ENCODE peak calls at places on chromosomes 5 and 9, in seven cellular contexts. P, Y, L, K, Q, J and C are unnamed samples.

GRCh38 chr5:22852807-22853670 is at the start of gene CDH12:
- DNase-seq in P (no peak), Y (no peak), L (no peak), K (peak; percentile 0), Q (no peak), J (no peak), C (peak; percentile 53)

GRCh38 chr5:119411935-119412623 is 40.2 kb upstream of the HSD17B4 start:
- DNase-seq in P (peak; percentile 85), Y (peak; percentile 56), L (peak; percentile 82), K (peak; percentile 82), Q (peak; percentile 89), J (peak; percentile 39), C (peak; percentile 69)

GRCh38 chr5:91177639-91178038 is 205.5 kb downstream of the ARRDC3 start:
- DNase-seq in P (no peak), Y (no peak), L (no peak), K (no peak), Q (no peak), J (no peak), C (no peak)

GRCh38 chr9:136249881-136250559 is 4.4 kb upstream of the QSOX2 start:
- DNase-seq in P (no peak), Y (no peak), L (peak; percentile 24), K (no peak), Q (no peak), J (no peak), C (peak; percentile 86)

GRCh38 chr5:86684222-86684621 is 66.5 kb downstream of the COX7C start:
- DNase-seq in P (peak; percentile 1), Y (no peak), L (no peak), K (no peak), Q (no peak), J (no peak), C (no peak)

GRCh38 chr9:123399803-123400378 is 43.9 kb downstream of the CRB2 start:
- DNase-seq in P (peak; percentile 13), Y (no peak), L (no peak), K (peak; percentile 28), Q (no peak), J (no peak), C (no peak)

GRCh38 chr5:72204946-72205345 is 97.7 kb downstream of the MAP1B start:
- DNase-seq in P (no peak), Y (no peak), L (peak; percentile 17), K (no peak), Q (no peak), J (no peak), C (no peak)

GRCh38 chr9:131752231-131752884 is 12.5 kb upstream of the RAPGEF1 start:
- DNase-seq in P (no peak), Y (no peak), L (no peak), K (no peak), Q (no peak), J (no peak), C (no peak)

GRCh38 chr9:137357166-137357565 is 55.1 kb upstream of the NRARP start:
- DNase-seq in P (no peak), Y (no peak), L (no peak), K (no peak), Q (no peak), J (no peak), C (no peak)

GRCh38 chr5:67021031-67021430 is 175.6 kb downstream of the CD180 start:
- DNase-seq in P (no peak), Y (no peak), L (no peak), K (no peak), Q (no peak), J (no peak), C (no peak)

GRCh38 chr5:74432240-74432639 is 208.3 kb downstream of the ENC1 start:
- DNase-seq in P (peak; percentile 15), Y (no peak), L (no peak), K (no peak), Q (no peak), J (no peak), C (peak; percentile 85)

GRCh38 chr5:111170279-111170678 is 53.9 kb upstream of the CAMK4 start:
- DNase-seq in P (no peak), Y (no peak), L (no peak), K (no peak), Q (no peak), J (no peak), C (no peak)

GRCh38 chr5:74919487-74919886 is 53.3 kb upstream of the FAM169A start:
- DNase-seq in P (peak; percentile 77), Y (no peak), L (peak; percentile 73), K (peak; percentile 49), Q (peak; percentile 78), J (no peak), C (no peak)

GRCh38 chr9:137749511-137749910 is 128.1 kb upstream of the CACNA1B start:
- DNase-seq in P (peak; percentile 54), Y (no peak), L (no peak), K (no peak), Q (no peak), J (no peak), C (no peak)

GRCh38 chr9:34271618-34272017 is 57.5 kb downstream of the KIF24 start:
- DNase-seq in P (no peak), Y (no peak), L (no peak), K (no peak), Q (no peak), J (no peak), C (no peak)

GRCh38 chr5:56565693-56566092 is 249.7 kb upstream of the MAP3K1 start:
- DNase-seq in P (no peak), Y (no peak), L (no peak), K (peak; percentile 50), Q (no peak), J (no peak), C (no peak)
- H3K4me3 ChIP-seq in P (no peak overlapping the region), Y (no peak overlapping the region), L (no peak overlapping the region), K (no peak overlapping the region), Q (no peak overlapping the region), J (no peak overlapping the region), C (no peak overlapping the region)

GRCh38 chr9:114088571-114089170 is 10.4 kb downstream of the KIF12 start:
- DNase-seq in P (no peak), Y (no peak), L (no peak), K (no peak), Q (no peak), J (no peak), C (peak; percentile 8)
- H3K4me3 ChIP-seq in P (no peak overlapping the region), Y (no peak overlapping the region), L (no peak overlapping the region), K (no peak overlapping the region), Q (no peak overlapping the region), J (no peak overlapping the region), C (no peak overlapping the region)

GRCh38 chr9:72952914-72953313 is at the start of gene ALDH1A1:
- DNase-seq in P (no peak), Y (peak; percentile 42), L (peak; percentile 42), K (no peak), Q (peak; percentile 20), J (no peak), C (no peak)

GRCh38 chr9:72951520-72952393 is 1.1 kb downstream of the ALDH1A1 start:
- DNase-seq in P (no peak), Y (no peak), L (no peak), K (no peak), Q (no peak), J (no peak), C (no peak)

GRCh38 chr9:72954431-72955420 is 1.9 kb upstream of the ALDH1A1 start:
- DNase-seq in P (peak; percentile 57), Y (no peak), L (peak; percentile 81), K (no peak), Q (peak; percentile 61), J (no peak), C (no peak)

GRCh38 chr9:72951043-72951442 is 1.8 kb downstream of the ALDH1A1 start:
- DNase-seq in P (no peak), Y (no peak), L (no peak), K (no peak), Q (no peak), J (no peak), C (no peak)

GRCh38 chr9:72952394-72952720 is 496 bp downstream of the ALDH1A1 start:
- DNase-seq in P (no peak), Y (no peak), L (no peak), K (no peak), Q (no peak), J (no peak), C (no peak)
- H3K4me3 ChIP-seq in P (no peak overlapping the region), Y (no peak overlapping the region), L (peak overlapping the region; percentile 53), K (no peak overlapping the region), Q (no peak overlapping the region), J (no peak overlapping the region), C (peak overlapping the region; percentile 28)

GRCh38 chr9:106868096-106868495 is 5.1 kb downstream of the ZNF462 start:
- DNase-seq in P (peak; percentile 22), Y (no peak), L (no peak), K (no peak), Q (no peak), J (no peak), C (no peak)
- H3K4me3 ChIP-seq in P (no peak overlapping the region), Y (no peak overlapping the region), L (no peak overlapping the region), K (no peak overlapping the region), Q (no peak overlapping the region), J (no peak overlapping the region), C (no peak overlapping the region)